ENCODE peak calls at places on chromosomes 12 and 14, in four cellular contexts. H, I, F and P are unnamed samples.
A peak's percentile ranks its signal among the peaks of the same experiment; 100 is the strongest.

GRCh38 chr12:124369055-124369900 is 74.4 kb downstream of the RFLNA start:
- DNase-seq in H (peak; percentile 92), I (no peak), F (no peak), P (no peak)

GRCh38 chr14:34365309-34365915 is 96.6 kb downstream of the SPTSSA start:
- DNase-seq in H (peak; percentile 13), I (no peak), F (no peak), P (no peak)

GRCh38 chr12:112762753-112763152 is 28.8 kb upstream of the RPH3A start:
- DNase-seq in H (no peak), I (no peak), F (no peak), P (no peak)

GRCh38 chr12:56079729-56080555 is at the start of gene ERBB3:
- DNase-seq in H (peak; percentile 81), I (peak; percentile 87), F (peak; percentile 93), P (peak; percentile 93)

GRCh38 chr14:73742520-73743238 is 28.5 kb upstream of the PNMA1 start:
- DNase-seq in H (no peak), I (no peak), F (peak; percentile 17), P (no peak)

GRCh38 chr12:94792690-94793089 is 142.3 kb upstream of the TMCC3 start:
- DNase-seq in H (peak; percentile 5), I (no peak), F (no peak), P (no peak)

GRCh38 chr14:32073537-32074189 is 3.4 kb upstream of the ARHGAP5 start:
- DNase-seq in H (peak; percentile 82), I (no peak), F (no peak), P (peak; percentile 79)

GRCh38 chr12:91633734-91634357 is 451.2 kb upstream of the DCN start:
- DNase-seq in H (no peak), I (no peak), F (peak; percentile 30), P (no peak)

GRCh38 chr12:100464529-100464928 is 9.1 kb upstream of the NR1H4 start:
- DNase-seq in H (no peak), I (no peak), F (no peak), P (no peak)

GRCh38 chr14:68172664-68173063 is 353.1 kb downstream of the RAD51B start:
- DNase-seq in H (no peak), I (no peak), F (no peak), P (no peak)

GRCh38 chr12:9717070-9717925 is 15.6 kb downstream of the CLECL1 start:
- DNase-seq in H (no peak), I (no peak), F (no peak), P (no peak)

GRCh38 chr12:54401127-54401526 is 16.6 kb upstream of the ZNF385A start:
- DNase-seq in H (no peak), I (no peak), F (no peak), P (no peak)

GRCh38 chr12:27290501-27291168 is 42.0 kb upstream of the BMAL2 start:
- DNase-seq in H (no peak), I (no peak), F (no peak), P (no peak)

GRCh38 chr12:1576410-1577240 is 17.8 kb downstream of the FBXL14 start:
- DNase-seq in H (peak; percentile 85), I (no peak), F (no peak), P (peak; percentile 74)

GRCh38 chr12:101299346-101299745 is 19.4 kb downstream of the UTP20 start:
- DNase-seq in H (peak; percentile 53), I (no peak), F (no peak), P (no peak)

GRCh38 chr14:51131516-51131915 is 36.6 kb upstream of the TRIM9 start:
- DNase-seq in H (no peak), I (no peak), F (no peak), P (peak; percentile 33)

GRCh38 chr12:93886533-93887511 is 209.6 kb downstream of the CRADD start:
- DNase-seq in H (peak; percentile 89), I (no peak), F (no peak), P (no peak)

GRCh38 chr12:41605528-41606295 is 417.6 kb downstream of the PDZRN4 start:
- DNase-seq in H (peak; percentile 1), I (no peak), F (no peak), P (no peak)

GRCh38 chr12:2341871-2342270 is 289.1 kb downstream of the CACNA1C start:
- DNase-seq in H (peak; percentile 89), I (no peak), F (no peak), P (no peak)

GRCh38 chr14:77123381-77124344 is 17.9 kb downstream of the ZDHHC22 start:
- DNase-seq in H (no peak), I (no peak), F (peak; percentile 46), P (peak; percentile 64)

GRCh38 chr12:87575906-87576305 is 453.3 kb downstream of the C12orf50 start:
- DNase-seq in H (no peak), I (no peak), F (no peak), P (peak; percentile 91)

GRCh38 chr12:71626768-71627167 is 36.9 kb downstream of the ZFC3H1 start:
- DNase-seq in H (peak; percentile 65), I (no peak), F (no peak), P (no peak)

GRCh38 chr14:24875203-24875840 is 174.6 kb downstream of the STXBP6 start:
- DNase-seq in H (peak; percentile 11), I (no peak), F (no peak), P (no peak)

GRCh38 chr14:32724864-32725550 is 213.7 kb upstream of the NPAS3 start:
- DNase-seq in H (peak; percentile 28), I (no peak), F (no peak), P (peak; percentile 66)

GRCh38 chr12:13436696-13437391 is 240.3 kb downstream of the EMP1 start:
- DNase-seq in H (peak; percentile 1), I (no peak), F (no peak), P (peak; percentile 94)

GRCh38 chr12:109630107-109630506 is 56.5 kb downstream of the MVK start:
- DNase-seq in H (no peak), I (no peak), F (no peak), P (no peak)

GRCh38 chr12:109631236-109632150 is 57.9 kb downstream of the MVK start:
- DNase-seq in H (no peak), I (no peak), F (no peak), P (no peak)

GRCh38 chr12:109632299-109632698 is 58.7 kb downstream of the MVK start:
- DNase-seq in H (no peak), I (no peak), F (no peak), P (no peak)

GRCh38 chr12:109627633-109628032 is 54.0 kb downstream of the MVK start:
- DNase-seq in H (no peak), I (no peak), F (no peak), P (no peak)

GRCh38 chr12:109630815-109631214 is 57.2 kb downstream of the MVK start:
- DNase-seq in H (no peak), I (no peak), F (no peak), P (no peak)
- H3K23ac ChIP-seq in H (no peak overlapping the region), I (no peak overlapping the region), F (no peak overlapping the region), P (no peak overlapping the region)

GRCh38 chr14:48456051-48456450 is 780.6 kb upstream of the MDGA2 start:
- DNase-seq in H (no peak), I (no peak), F (no peak), P (no peak)
- H3K56ac ChIP-seq in H (no peak overlapping the region), I (no peak overlapping the region), F (no peak overlapping the region), P (no peak overlapping the region)

GRCh38 chr14:104968153-104968527 is 10.0 kb downstream of the AHNAK2 start:
- DNase-seq in H (peak; percentile 35), I (peak; percentile 79), F (peak; percentile 69), P (peak; percentile 56)

GRCh38 chr14:104968541-104969401 is 9.4 kb downstream of the AHNAK2 start:
- DNase-seq in H (no peak), I (no peak), F (peak; percentile 52), P (peak; percentile 66)

GRCh38 chr14:104967144-104967413 is 11.1 kb downstream of the AHNAK2 start:
- DNase-seq in H (no peak), I (no peak), F (no peak), P (no peak)

GRCh38 chr14:104966261-104967143 is 11.7 kb downstream of the AHNAK2 start:
- DNase-seq in H (no peak), I (no peak), F (no peak), P (no peak)

GRCh38 chr14:104967414-104968152 is 10.6 kb downstream of the AHNAK2 start:
- DNase-seq in H (no peak), I (peak; percentile 80), F (peak; percentile 64), P (peak; percentile 58)
- H2BK15ac ChIP-seq in H (no peak overlapping the region), I (peak overlapping the region; percentile 65), F (no peak overlapping the region), P (no peak overlapping the region)

DNA sequence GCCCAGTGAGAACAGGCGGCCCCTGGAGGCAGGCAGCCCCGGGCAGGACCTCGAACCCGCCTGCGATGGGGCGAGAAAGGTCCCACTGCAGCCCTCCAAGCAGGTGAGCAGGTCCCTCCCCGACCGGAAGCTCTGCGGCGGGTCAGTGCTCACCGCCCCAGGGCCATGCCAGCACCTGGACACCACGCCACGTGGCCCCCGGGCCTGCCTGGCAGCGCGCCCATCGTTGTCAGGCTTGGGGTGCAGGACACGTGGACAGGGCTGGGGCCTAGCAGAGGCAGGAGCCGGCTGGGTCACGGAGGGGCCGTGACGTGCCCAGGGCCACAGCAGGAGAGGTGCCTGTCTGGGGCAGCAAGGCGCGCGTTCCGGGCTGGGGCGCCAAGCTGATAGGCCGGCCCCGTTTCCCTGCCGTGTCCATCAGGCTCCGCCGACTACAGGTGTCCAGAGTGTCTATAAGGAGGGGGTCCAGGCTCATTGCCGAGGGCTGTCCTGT is 18.3 kb downstream of the FBRSL1 start:
- DNase-seq in H (no peak), I (no peak), F (no peak), P (no peak)
- H3K23ac ChIP-seq in H (no peak overlapping the region), I (no peak overlapping the region), F (no peak overlapping the region), P (no peak overlapping the region)